ENCODE peak calls at places on chromosomes 11 and 22, in six cellular contexts. I is IMR-90, G is neuronal stem cell, X is mesendoderm, O is H9, Q is H1. F is an unnamed sample.

GRCh38 chr11:108906329-108906728 is 241.5 kb downstream of the DDX10 start:
- DNase-seq in O (no peak), Q (no peak), I (peak; percentile 82), G (no peak), X (no peak), F (peak; percentile 91)

GRCh38 chr11:37755526-37755925 is 1157.5 kb upstream of the RAG2 start:
- DNase-seq in X (no peak), Q (no peak), O (no peak), G (no peak), I (no peak), F (no peak)

GRCh38 chr11:88402192-88402715 is 64.7 kb upstream of the CTSC start:
- DNase-seq in X (no peak), O (no peak), Q (no peak), I (peak; percentile 90), G (peak; percentile 32), F (peak; percentile 88)

GRCh38 chr11:75424396-75424795 is 8.6 kb downstream of the KLHL35 start:
- DNase-seq in G (peak; percentile 61), Q (no peak), O (no peak), X (peak; percentile 71), I (no peak), F (no peak)

GRCh38 chr11:18171377-18172000 is 1.1 kb upstream of the MRGPRX4 start:
- DNase-seq in O (peak; percentile 56), G (peak; percentile 6), X (peak; percentile 64), Q (no peak), I (no peak), F (peak; percentile 14)

GRCh38 chr22:47740109-47740805 is 977.8 kb downstream of the TBC1D22A start:
- DNase-seq in O (no peak), I (no peak), Q (no peak), X (peak; percentile 25), G (no peak), F (no peak)

GRCh38 chr11:65643971-65644370 is 6.1 kb downstream of the SIPA1 start:
- DNase-seq in Q (no peak), I (no peak), G (no peak), O (peak; percentile 79), X (peak; percentile 57), F (no peak)

GRCh38 chr11:34594603-34595002 is 26.3 kb upstream of the EHF start:
- DNase-seq in X (no peak), G (no peak), Q (no peak), I (no peak), O (no peak), F (no peak)

GRCh38 chr11:30322826-30323710 is at the start of gene ARL14EP:
- DNase-seq in Q (peak; percentile 91), I (peak; percentile 96), O (peak; percentile 96), X (peak; percentile 98), G (peak; percentile 87), F (peak; percentile 95)

GRCh38 chr11:69915151-69915500 is 95.9 kb upstream of the FGF3 start:
- DNase-seq in Q (no peak), X (no peak), G (no peak), O (no peak), I (peak; percentile 62), F (no peak)

GRCh38 chr11:27296406-27296994 is 66.5 kb downstream of the CCDC34 start:
- DNase-seq in O (no peak), G (no peak), X (peak; percentile 74), I (peak; percentile 70), Q (no peak), F (peak; percentile 55)

GRCh38 chr11:20360650-20361049 is 2.9 kb upstream of the HTATIP2 start:
- DNase-seq in O (no peak), X (no peak), G (no peak), I (peak; percentile 55), Q (no peak), F (peak; percentile 62)

GRCh38 chr11:119092880-119093665 is 8.4 kb downstream of the HMBS start:
- DNase-seq in I (peak; percentile 42), G (no peak), X (no peak), O (no peak), Q (no peak), F (peak; percentile 19)

GRCh38 chr11:14380947-14381555 is 22.1 kb upstream of the RRAS2 start:
- DNase-seq in O (peak; percentile 67), X (peak; percentile 57), I (peak; percentile 36), G (peak; percentile 42), Q (no peak), F (peak; percentile 65)

GRCh38 chr11:790721-791564 is 1.1 kb upstream of the CEND1 start:
- DNase-seq in I (no peak), O (peak; percentile 89), G (no peak), Q (no peak), X (peak; percentile 59), F (peak; percentile 30)

GRCh38 chr22:35914665-35915476 is 113.8 kb downstream of the RBFOX2 start:
- DNase-seq in Q (peak; percentile 50), I (peak; percentile 91), O (peak; percentile 88), X (peak; percentile 98), G (peak; percentile 87), F (peak; percentile 95)

DNA sequence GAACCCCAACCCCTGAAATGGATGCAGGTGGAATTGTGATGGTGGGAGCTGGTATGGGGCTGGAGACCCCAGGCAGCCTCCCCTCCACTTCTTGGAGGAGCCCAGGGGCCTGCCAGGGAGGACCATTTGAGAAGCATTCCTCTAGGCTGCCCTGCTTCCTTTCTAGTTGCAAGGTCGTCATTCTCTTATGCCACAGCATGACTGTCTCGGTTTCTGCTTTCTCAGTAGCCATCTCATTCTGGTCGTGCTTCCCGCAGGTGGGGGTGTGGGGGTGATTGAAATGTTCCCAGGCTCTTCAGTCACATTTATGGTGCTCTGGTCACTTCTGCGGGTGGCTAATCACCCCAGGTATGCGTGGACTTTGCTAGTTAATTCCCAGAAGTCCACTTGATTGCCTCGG is 223.7 kb upstream of the TBCEL start:
- DNase-seq in X (no peak), I (no peak), Q (no peak), O (no peak), G (no peak), F (no peak)
- H3K4me2 ChIP-seq in X (no peak overlapping the region), I (no peak overlapping the region), Q (no peak overlapping the region), O (no peak overlapping the region), G (no peak overlapping the region), F (no peak overlapping the region)

GRCh38 chr22:30640361-30640760 is 4.8 kb downstream of the SLC35E4 start:
- DNase-seq in O (no peak), X (no peak), I (no peak), Q (no peak), G (no peak), F (no peak)

GRCh38 chr22:30635273-30636225 is at the start of gene SLC35E4:
- DNase-seq in O (peak; percentile 92), G (peak; percentile 89), I (peak; percentile 86), X (peak; percentile 90), Q (peak; percentile 69), F (peak; percentile 88)

GRCh38 chr22:30637701-30638114 is 2.1 kb downstream of the SLC35E4 start:
- DNase-seq in G (no peak), I (no peak), X (peak; percentile 60), O (no peak), Q (no peak), F (no peak)

GRCh38 chr22:30636226-30637077 is 871 bp downstream of the SLC35E4 start:
- DNase-seq in G (no peak), I (no peak), O (peak; percentile 52), Q (no peak), X (no peak), F (peak; percentile 17)

GRCh38 chr22:30634477-30635233 is 926 bp upstream of the SLC35E4 start:
- DNase-seq in O (peak; percentile 90), G (peak; percentile 80), Q (peak; percentile 65), I (peak; percentile 89), X (peak; percentile 94), F (peak; percentile 91)
- H4K8ac ChIP-seq in O (no peak overlapping the region), G (peak overlapping the region; percentile 19), Q (no peak overlapping the region), I (peak overlapping the region; percentile 81), X (no peak overlapping the region), F (peak overlapping the region; percentile 94)

GRCh38 chr11:92306966-92307504 is 82.4 kb downstream of the FAT3 start:
- DNase-seq in O (no peak), Q (no peak), G (no peak), X (peak; percentile 24), I (no peak), F (no peak)
- H3K4me2 ChIP-seq in O (peak overlapping the region; percentile 26), Q (no peak overlapping the region), G (no peak overlapping the region), X (no peak overlapping the region), I (no peak overlapping the region), F (no peak overlapping the region)

DNA sequence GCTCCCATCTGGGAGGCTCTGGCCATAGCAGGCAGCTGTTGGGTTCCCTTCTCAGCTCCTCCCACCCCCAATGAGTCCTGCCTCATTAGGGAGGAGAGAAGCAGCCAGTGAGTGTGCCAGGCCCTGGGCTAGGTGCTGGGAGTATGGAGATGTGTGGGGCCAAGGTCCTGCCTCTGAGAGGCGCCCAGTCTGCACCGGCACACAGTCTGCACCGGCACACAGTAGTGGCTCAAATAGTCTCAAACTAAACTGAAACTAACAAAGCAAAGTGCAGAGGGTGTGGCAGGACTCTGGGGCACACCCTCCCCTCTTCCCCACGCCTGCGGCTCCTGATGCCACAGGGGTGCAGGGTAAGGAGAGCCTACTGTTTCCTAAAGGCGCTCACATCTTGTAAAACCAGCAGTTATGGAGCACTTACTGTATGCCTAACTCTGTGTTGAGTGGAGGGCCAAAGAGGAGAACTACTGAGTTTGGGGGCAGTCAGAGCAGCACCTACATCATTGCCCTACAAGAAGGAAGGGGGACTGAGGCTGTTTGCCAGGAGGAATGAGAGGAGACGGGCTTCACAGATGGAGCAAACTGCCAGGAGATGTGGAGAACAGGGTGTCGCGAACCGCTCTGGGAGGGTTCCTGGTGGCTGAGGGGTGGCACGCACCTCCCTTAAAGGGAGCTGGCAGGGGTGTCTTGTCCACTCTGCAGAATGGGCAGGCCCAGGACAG is 959 bp upstream of the SH3BP1 start:
- DNase-seq in I (no peak), Q (no peak), O (peak; percentile 45), G (no peak), X (peak; percentile 36), F (no peak)
- H4K8ac ChIP-seq in I (peak overlapping the region; percentile 57), Q (no peak overlapping the region), O (no peak overlapping the region), G (no peak overlapping the region), X (no peak overlapping the region), F (peak overlapping the region; percentile 88)

DNA sequence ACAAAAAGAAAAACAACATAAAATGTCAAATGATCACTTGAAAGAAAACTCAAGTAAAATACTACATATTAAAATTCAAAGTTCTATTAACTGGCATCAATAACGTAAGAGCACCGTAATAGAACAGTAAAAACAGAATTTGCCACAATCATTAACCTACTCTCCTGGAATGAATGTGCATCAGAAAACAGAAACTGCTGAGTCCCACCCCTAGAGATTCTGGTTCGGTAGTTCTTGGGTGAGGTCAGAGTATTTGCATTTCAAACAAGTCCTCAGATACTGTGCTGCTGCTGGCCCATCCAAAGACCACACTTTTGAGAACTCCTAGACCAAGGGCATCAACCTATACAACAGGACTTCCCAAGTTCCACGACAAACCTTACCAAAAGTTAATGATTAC is 23.5 kb downstream of the PITPNB start:
- DNase-seq in X (peak; percentile 26), Q (no peak), O (no peak), I (no peak), G (no peak), F (no peak)
- H3K4me2 ChIP-seq in X (no peak overlapping the region), Q (no peak overlapping the region), O (no peak overlapping the region), I (no peak overlapping the region), G (no peak overlapping the region), F (no peak overlapping the region)